ENCODE peak calls at places on chromosomes 11 and 22, in five cellular contexts. P, H, R, O and T are unnamed samples.

GRCh38 chr22:45908961-45909360 is 68.0 kb downstream of the WNT7B start:
- DNase-seq in H (no peak), R (no peak), O (no peak), P (no peak), T (no peak)

GRCh38 chr22:38353142-38353629 is 36.0 kb upstream of the CSNK1E start:
- DNase-seq in P (peak), O (no peak), R (no peak), H (peak), T (peak)

GRCh38 chr11:85970593-85970992 is 98.3 kb downstream of the PICALM start:
- DNase-seq in R (peak), P (no peak), O (no peak), H (no peak), T (no peak)

GRCh38 chr11:15800121-15800800 is 556.1 kb downstream of the SOX6 start:
- DNase-seq in O (no peak), P (no peak), H (no peak), R (no peak), T (no peak)

GRCh38 chr22:29580200-29580810 is 608 bp downstream of the NIPSNAP1 start:
- DNase-seq in H (no peak), R (peak), P (peak), O (no peak), T (no peak)

GRCh38 chr22:24554316-24555159 is at the start of gene GUCD1:
- DNase-seq in P (no peak), H (peak), R (no peak), O (no peak), T (no peak)

GRCh38 chr22:25014896-25015755 is 62.6 kb downstream of the KIAA1671 start:
- DNase-seq in P (no peak), O (no peak), H (no peak), R (no peak), T (no peak)

GRCh38 chr11:111457731-111458368 is 54.3 kb downstream of the BTG4 start:
- DNase-seq in R (no peak), H (no peak), P (no peak), O (no peak), T (no peak)

GRCh38 chr11:125207866-125208425 is 43.4 kb downstream of the PKNOX2 start:
- DNase-seq in R (no peak), P (no peak), H (no peak), O (no peak), T (no peak)

GRCh38 chr22:41110968-41111367 is 18.6 kb downstream of the EP300 start:
- DNase-seq in H (no peak), R (no peak), O (no peak), P (no peak), T (no peak)

GRCh38 chr11:783581-784015 is 6.3 kb downstream of the CEND1 start:
- DNase-seq in O (no peak), R (no peak), P (peak), H (no peak), T (no peak)

GRCh38 chr22:47367993-47368945 is 605.8 kb downstream of the TBC1D22A start:
- DNase-seq in O (no peak), H (no peak), R (no peak), P (no peak), T (no peak)

GRCh38 chr11:20373568-20374209 is 10.2 kb downstream of the HTATIP2 start:
- DNase-seq in R (no peak), P (no peak), O (no peak), H (no peak), T (no peak)

GRCh38 chr22:24494182-24494534 is 974 bp upstream of the UPB1 start:
- DNase-seq in P (no peak), R (no peak), O (no peak), H (no peak), T (no peak)

GRCh38 chr22:37045958-37046357 is 5.6 kb upstream of the KCTD17 start:
- DNase-seq in H (peak), P (no peak), O (no peak), R (no peak), T (peak)

GRCh38 chr11:67404515-67405195 is 772 bp downstream of the TBC1D10C start:
- DNase-seq in R (no peak), O (no peak), H (no peak), P (no peak), T (no peak)

GRCh38 chr11:74018331-74019005 is 9.6 kb upstream of the UCP3 start:
- DNase-seq in O (no peak), H (no peak), P (no peak), R (peak), T (no peak)

GRCh38 chr11:71443736-71444410 is 4.3 kb downstream of the DHCR7 start:
- DNase-seq in O (no peak), P (no peak), R (no peak), H (no peak), T (no peak)

GRCh38 chr11:1237128-1237580 is 14.3 kb downstream of the MUC5B start:
- DNase-seq in H (no peak), R (no peak), O (no peak), P (peak), T (no peak)

GRCh38 chr11:76270387-76270786 is 64.1 kb upstream of the WNT11 start:
- DNase-seq in H (no peak), R (no peak), P (no peak), O (no peak), T (no peak)

GRCh38 chr11:1834791-1835670 is at the start of gene SYT8:
- DNase-seq in H (no peak), O (no peak), R (no peak), P (no peak), T (no peak)

GRCh38 chr11:95849087-95849825 is 59.0 kb downstream of the CEP57 start:
- DNase-seq in R (peak), O (no peak), P (peak), H (peak), T (peak)

GRCh38 chr22:38706101-38706884 is 549 bp downstream of the GTPBP1 start:
- DNase-seq in O (no peak), H (peak), R (no peak), P (peak), T (no peak)

GRCh38 chr22:26367402-26368245 is 61.4 kb upstream of the ASPHD2 start:
- DNase-seq in R (peak), P (peak), O (no peak), H (peak), T (peak)

GRCh38 chr11:31764186-31764730 is 46.9 kb downstream of the PAX6 start:
- DNase-seq in R (no peak), O (no peak), P (no peak), H (no peak), T (no peak)

GRCh38 chr11:72239296-72239848 is 4.6 kb downstream of the PHOX2A start:
- DNase-seq in O (no peak), P (peak), H (no peak), R (no peak), T (no peak)

DNA sequence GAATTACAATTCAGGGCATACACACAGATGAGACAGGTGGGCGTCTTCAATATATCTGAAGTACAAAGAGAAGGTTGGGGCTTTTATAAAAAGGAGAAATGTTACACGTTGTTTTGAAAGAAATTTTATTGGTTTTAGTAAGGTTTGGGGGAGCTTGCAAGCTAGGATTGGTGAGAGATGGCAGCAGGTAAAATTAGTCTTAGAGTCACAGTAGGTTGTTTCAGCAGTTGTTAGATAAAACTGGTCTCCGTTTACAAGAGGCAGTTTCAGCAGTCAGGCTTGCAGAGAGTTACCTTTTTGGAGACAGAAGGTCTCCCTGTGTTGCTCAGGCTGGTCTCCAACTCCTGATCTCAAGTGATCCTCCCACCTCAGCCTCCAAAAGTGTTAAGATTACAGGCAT is 2.4 kb upstream of the SAAL1 start:
- DNase-seq in H (no peak), O (no peak), P (no peak), R (no peak), T (no peak)
- TF ChIP-seq KDM1A in H (no peak), O (no peak), P (no peak), R (no peak), T (no peak)

DNA sequence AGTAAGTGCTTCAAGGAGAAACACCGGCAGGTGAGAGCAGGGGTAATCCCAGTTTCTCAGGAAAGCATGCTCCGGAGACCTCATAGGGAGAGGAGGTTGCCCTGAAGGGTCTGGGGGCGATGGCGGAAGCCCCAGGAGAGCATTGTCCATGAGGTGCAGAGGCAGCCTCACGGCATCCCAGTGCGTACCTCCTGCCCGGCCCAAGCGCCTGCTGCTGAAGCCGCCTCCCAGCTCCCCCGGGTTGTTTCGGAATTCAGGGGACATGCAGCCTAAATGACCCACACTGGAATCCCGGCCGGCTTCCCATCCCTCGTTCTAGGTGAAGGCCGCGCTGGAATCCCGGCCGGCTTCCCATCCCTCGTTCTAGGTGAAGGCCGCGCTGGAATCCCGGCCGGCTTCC is 2.7 kb downstream of the ZBED4 start:
- DNase-seq in O (no peak), P (no peak), H (no peak), R (no peak), T (no peak)
- TF ChIP-seq KDM1A in O (no peak), P (no peak), H (no peak), R (no peak), T (no peak)

GRCh38 chr11:6742260-6742659 is 29.5 kb downstream of the OR2AG2 start:
- DNase-seq in R (no peak), P (no peak), O (no peak), H (no peak), T (no peak)
- TF ChIP-seq KDM1A in R (no peak), P (no peak), O (no peak), H (no peak), T (no peak)

GRCh38 chr11:2990617-2991476 is 1.3 kb downstream of the NAP1L4 start:
- DNase-seq in H (no peak), O (no peak), R (peak), P (no peak), T (peak)
- TF ChIP-seq KDM1A in H (no peak), O (no peak), R (no peak), P (no peak), T (no peak)

DNA sequence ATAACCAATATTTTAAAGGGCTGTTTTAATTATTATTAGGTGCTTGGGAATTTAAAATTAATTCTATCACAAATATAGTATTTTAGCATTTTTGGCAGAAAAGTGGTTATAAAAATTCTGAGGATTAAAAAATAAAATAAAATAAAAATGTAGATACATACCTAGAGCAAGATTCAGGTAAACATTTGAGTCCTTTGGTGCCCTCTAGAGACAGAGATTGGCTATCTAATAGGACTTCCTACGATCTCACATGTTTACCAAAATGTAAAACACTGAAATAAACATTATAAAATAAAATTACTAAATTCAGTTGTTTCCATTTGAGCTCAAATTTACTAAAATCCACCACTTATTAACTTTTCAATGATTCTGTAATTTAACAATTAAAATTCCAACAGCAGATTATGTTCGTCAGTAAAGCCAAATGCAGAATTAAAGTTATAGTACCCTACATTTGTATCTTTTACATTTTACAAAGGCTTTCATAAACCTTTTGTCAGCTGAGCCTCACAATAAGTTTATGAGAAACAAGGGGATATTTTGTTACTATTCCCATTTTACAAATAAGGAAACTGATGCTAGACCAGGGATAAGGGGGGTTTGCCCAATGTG is 27.7 kb downstream of the SLC36A4 start:
- DNase-seq in H (no peak), R (peak), O (no peak), P (no peak), T (no peak)
- TF ChIP-seq KDM1A in H (no peak), R (no peak), O (no peak), P (no peak), T (no peak)

GRCh38 chr22:50673231-50674126 is 856 bp downstream of the SHANK3 start:
- DNase-seq in O (no peak), R (no peak), H (peak), P (peak), T (no peak)

GRCh38 chr22:50672471-50673230 is at the start of gene SHANK3:
- DNase-seq in P (no peak), H (no peak), O (no peak), R (no peak), T (no peak)

GRCh38 chr22:50675553-50676199 is 3.1 kb downstream of the SHANK3 start:
- DNase-seq in H (peak), O (no peak), R (no peak), P (no peak), T (no peak)

GRCh38 chr22:50674606-50675552 is 2.3 kb downstream of the SHANK3 start:
- DNase-seq in P (peak), H (peak), R (peak), O (no peak), T (peak)

DNA sequence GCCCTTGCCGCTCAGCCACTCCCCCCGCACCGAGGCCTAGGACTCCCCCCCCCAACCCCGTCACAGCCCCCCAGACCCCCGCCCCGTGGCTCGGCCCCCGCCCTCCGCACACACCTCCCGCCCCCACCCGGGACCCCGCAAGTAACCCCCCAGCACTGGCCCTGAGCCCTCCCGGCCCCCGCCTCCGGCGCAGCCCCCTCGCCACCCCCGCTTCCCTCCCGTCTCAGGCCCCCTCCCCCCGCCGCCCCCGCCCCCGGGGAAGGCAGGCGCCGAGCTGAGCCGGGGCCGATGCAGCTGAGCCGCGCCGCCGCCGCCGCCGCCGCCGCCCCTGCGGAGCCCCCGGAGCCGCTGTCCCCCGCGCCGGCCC is 1.5 kb downstream of the SHANK3 start:
- DNase-seq in P (no peak), H (no peak), O (no peak), R (no peak), T (no peak)
- TF ChIP-seq KDM1A in P (no peak), H (no peak), O (no peak), R (no peak), T (no peak)

GRCh38 chr11:87422566-87422965 is 384.8 kb downstream of the TMEM135 start:
- DNase-seq in O (no peak), H (no peak), R (no peak), P (no peak), T (no peak)

GRCh38 chr11:87428266-87428665 is 390.5 kb downstream of the TMEM135 start:
- DNase-seq in H (no peak), R (no peak), P (no peak), O (no peak), T (no peak)

GRCh38 chr11:87425943-87426342 is 388.2 kb downstream of the TMEM135 start:
- DNase-seq in P (no peak), O (no peak), H (no peak), R (no peak), T (no peak)

GRCh38 chr11:87423161-87423560 is 385.4 kb downstream of the TMEM135 start:
- DNase-seq in R (no peak), P (no peak), H (no peak), O (no peak), T (no peak)

DNA sequence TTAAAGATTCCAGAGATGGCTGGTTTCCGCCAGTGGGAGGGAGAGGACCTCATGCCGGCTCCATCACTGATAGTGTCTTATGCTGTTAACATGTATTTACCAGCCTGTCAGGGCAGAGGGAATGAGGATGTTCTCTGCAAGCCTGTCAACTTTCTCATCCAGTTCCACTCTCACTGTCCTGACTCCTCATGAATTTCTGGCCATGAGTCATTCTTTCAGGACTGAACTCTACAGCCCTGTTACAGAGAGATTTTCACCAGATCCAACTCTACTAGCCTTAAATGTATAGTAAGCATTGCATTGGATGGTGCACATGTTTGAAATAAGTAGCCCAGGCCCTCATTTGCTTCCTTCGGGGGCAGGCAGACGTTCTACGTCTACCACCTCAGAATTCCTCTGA is 387.7 kb downstream of the TMEM135 start:
- DNase-seq in R (no peak), P (no peak), H (no peak), O (no peak), T (no peak)
- TF ChIP-seq KDM1A in R (no peak), P (no peak), H (no peak), O (no peak), T (no peak)

GRCh38 chr11:116700586-116701220 is 72.1 kb downstream of the BUD13 start:
- DNase-seq in O (no peak), P (peak), H (no peak), R (no peak), T (no peak)
- TF ChIP-seq KDM1A in O (no peak), P (no peak), H (no peak), R (no peak), T (no peak)